ENCODE peak calls at places on chromosomes 12 and 14, in eight cellular contexts. R is tibial artery, P is sigmoid colon, L is PC-3, A is transverse colon, D is cardiac muscle cell, I is adrenal gland, K is uterus. N is an unnamed sample.

GRCh38 chr12:42779186-42779859 is 189.8 kb upstream of the PRICKLE1 start:
- DNase-seq in R (no peak), P (no peak), L (peak; percentile 14), A (no peak), D (no peak), I (no peak), K (peak; percentile 19), N (no peak)

GRCh38 chr14:88106377-88106776 is 101.4 kb downstream of the GPR65 start:
- DNase-seq in R (no peak), P (no peak), L (no peak), A (no peak), D (no peak), I (no peak), K (no peak), N (no peak)

GRCh38 chr12:124554429-124555029 is 12.9 kb downstream of the NCOR2 start:
- DNase-seq in R (no peak), P (peak; percentile 57), L (no peak), A (no peak), D (no peak), I (no peak), K (peak; percentile 28), N (no peak)

GRCh38 chr14:61570961-61571299 is 124.4 kb upstream of the HIF1A start:
- DNase-seq in R (no peak), P (no peak), L (no peak), A (no peak), D (no peak), I (no peak), K (no peak), N (no peak)

GRCh38 chr14:58239259-58240210 is 5.1 kb upstream of the PSMA3 start:
- DNase-seq in R (peak; percentile 78), P (peak; percentile 88), L (peak; percentile 98), A (peak; percentile 79), D (peak; percentile 71), I (peak; percentile 92), K (peak; percentile 74), N (peak; percentile 79)

GRCh38 chr14:65804752-65805473 is 392.4 kb downstream of the FUT8 start:
- DNase-seq in R (peak; percentile 23), P (no peak), L (no peak), A (no peak), D (no peak), I (no peak), K (no peak), N (no peak)

GRCh38 chr14:92425101-92425500 is 88.5 kb upstream of the RIN3 start:
- DNase-seq in R (no peak), P (no peak), L (peak; percentile 49), A (no peak), D (no peak), I (no peak), K (no peak), N (no peak)

GRCh38 chr14:76993743-76994142 is 34.8 kb downstream of the IRF2BPL start:
- DNase-seq in R (no peak), P (no peak), L (no peak), A (no peak), D (peak; percentile 46), I (no peak), K (no peak), N (no peak)

GRCh38 chr14:23681337-23681736 is 45.2 kb downstream of the DHRS2 start:
- DNase-seq in R (no peak), P (no peak), L (no peak), A (no peak), D (no peak), I (no peak), K (no peak), N (no peak)

GRCh38 chr14:59543873-59544272 is 32.7 kb downstream of the CCDC175 start:
- DNase-seq in R (no peak), P (no peak), L (no peak), A (no peak), D (no peak), I (no peak), K (no peak), N (no peak)

GRCh38 chr14:56202256-56202655 is 84.0 kb downstream of the PELI2 start:
- DNase-seq in R (no peak), P (no peak), L (no peak), A (no peak), D (no peak), I (no peak), K (no peak), N (no peak)

GRCh38 chr12:27937768-27938167 is 34.8 kb downstream of the PTHLH start:
- DNase-seq in R (no peak), P (no peak), L (no peak), A (no peak), D (no peak), I (no peak), K (no peak), N (no peak)

GRCh38 chr12:104627975-104628322 is 171.2 kb downstream of the CHST11 start:
- DNase-seq in R (no peak), P (no peak), L (no peak), A (no peak), D (no peak), I (no peak), K (no peak), N (no peak)

GRCh38 chr14:75711796-75712211 is 50.8 kb downstream of the TTLL5 start:
- DNase-seq in R (peak; percentile 86), P (peak; percentile 80), L (peak; percentile 96), A (peak; percentile 13), D (peak; percentile 62), I (peak; percentile 89), K (peak; percentile 42), N (peak; percentile 60)

GRCh38 chr12:12561305-12562015 is 1.2 kb downstream of the DUSP16 start:
- DNase-seq in R (peak; percentile 87), P (peak; percentile 89), L (peak; percentile 36), A (peak; percentile 64), D (peak; percentile 70), I (peak; percentile 86), K (peak; percentile 65), N (peak; percentile 77)

GRCh38 chr12:52805000-52805399 is 8.9 kb downstream of the KRT4 start:
- DNase-seq in R (no peak), P (no peak), L (no peak), A (no peak), D (no peak), I (no peak), K (no peak), N (no peak)

GRCh38 chr12:93964936-93965335 is 183.4 kb upstream of the PLXNC1 start:
- DNase-seq in R (no peak), P (no peak), L (no peak), A (no peak), D (no peak), I (no peak), K (no peak), N (no peak)

GRCh38 chr14:30974628-30975027 is 50.8 kb upstream of the AP4S1 start:
- DNase-seq in R (no peak), P (no peak), L (peak; percentile 47), A (no peak), D (no peak), I (no peak), K (no peak), N (no peak)
- H3K4me1 ChIP-seq in R (peaks cover 59% of the 10 kb centered on the region), P (no peaks in the 10 kb centered on the region), L (peaks cover 49% of the 10 kb centered on the region), A (no peaks in the 10 kb centered on the region), D (no peaks in the 10 kb centered on the region), I (peaks cover 24% of the 10 kb centered on the region), K (no peaks in the 10 kb centered on the region), N (no peaks in the 10 kb centered on the region)

DNA sequence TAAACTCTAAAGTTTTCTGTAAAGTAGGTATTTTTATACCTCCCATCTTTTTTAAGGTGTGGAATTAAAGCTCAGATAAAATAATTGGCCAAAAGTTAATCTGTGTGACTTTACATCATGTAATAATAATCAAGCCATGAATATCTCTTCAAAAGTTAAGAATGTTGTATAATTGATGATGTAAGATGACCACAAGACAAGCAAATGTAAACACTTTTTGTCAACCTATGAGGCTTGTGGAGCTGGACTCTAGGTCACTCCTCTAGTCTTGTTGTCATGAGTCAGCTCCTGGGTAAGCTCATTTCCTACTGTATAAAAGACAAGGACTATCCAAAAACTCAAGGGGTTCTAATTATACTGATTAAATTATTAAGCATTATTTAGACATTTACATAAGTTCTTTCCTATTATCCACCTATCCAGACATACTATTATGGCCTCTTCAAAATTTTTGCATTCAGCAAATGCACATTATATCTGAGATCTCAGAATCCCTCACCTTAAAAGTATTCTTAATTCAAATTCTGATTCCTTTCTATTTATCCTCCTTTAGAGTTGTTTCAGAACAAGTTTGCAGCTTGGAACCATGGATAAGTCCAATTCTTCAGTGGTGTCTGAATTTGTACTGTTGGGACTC is at the start of gene OR4K5:
- DNase-seq in R (no peak), P (no peak), L (no peak), A (no peak), D (no peak), I (no peak), K (no peak), N (no peak)
- H3K9me3 ChIP-seq in R (no peaks in the 10 kb centered on the region), P (no peaks in the 10 kb centered on the region), L (peaks cover 4% of the 10 kb centered on the region), A (peaks cover 14% of the 10 kb centered on the region), D (peaks cover 2% of the 10 kb centered on the region), I (no peaks in the 10 kb centered on the region), K (no peaks in the 10 kb centered on the region), N (no peaks in the 10 kb centered on the region)

DNA sequence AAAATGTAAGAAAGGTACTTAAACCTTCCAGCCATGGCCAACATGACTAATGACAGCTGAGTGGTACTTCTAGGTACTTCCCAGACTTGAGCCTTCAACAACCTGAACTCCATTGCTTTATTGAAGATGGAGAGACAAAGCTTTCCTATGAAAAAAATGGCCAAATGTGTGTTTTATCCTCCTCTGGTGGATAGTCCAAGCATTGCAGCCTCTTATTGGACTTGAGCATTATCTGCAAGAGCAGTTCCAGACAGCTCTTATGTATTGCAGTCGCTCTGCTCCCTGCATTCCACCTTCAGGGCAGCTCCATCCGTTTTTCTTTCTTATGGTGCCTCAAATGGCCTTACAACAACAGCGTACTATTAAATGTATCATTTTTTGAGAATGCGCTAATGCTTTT is 588.2 kb downstream of the NRXN3 start:
- DNase-seq in R (no peak), P (no peak), L (peak; percentile 45), A (no peak), D (peak; percentile 78), I (no peak), K (no peak), N (no peak)
- TF ChIP-seq CTCF in R (peak; percentile 14), P (no peak), L (peak; percentile 59), A (peak; percentile 55), D (peak; percentile 23), I (peak; percentile 35), K (no peak), N (peak; percentile 49)

GRCh38 chr14:98736701-98737338 is 535.2 kb downstream of the BCL11B start:
- DNase-seq in R (no peak), P (no peak), L (no peak), A (no peak), D (no peak), I (no peak), K (no peak), N (no peak)
- H3K4me1 ChIP-seq in R (no peaks in the 10 kb centered on the region), P (no peaks in the 10 kb centered on the region), L (no peaks in the 10 kb centered on the region), A (no peaks in the 10 kb centered on the region), D (no peaks in the 10 kb centered on the region), I (no peaks in the 10 kb centered on the region), K (no peaks in the 10 kb centered on the region), N (no peaks in the 10 kb centered on the region)

DNA sequence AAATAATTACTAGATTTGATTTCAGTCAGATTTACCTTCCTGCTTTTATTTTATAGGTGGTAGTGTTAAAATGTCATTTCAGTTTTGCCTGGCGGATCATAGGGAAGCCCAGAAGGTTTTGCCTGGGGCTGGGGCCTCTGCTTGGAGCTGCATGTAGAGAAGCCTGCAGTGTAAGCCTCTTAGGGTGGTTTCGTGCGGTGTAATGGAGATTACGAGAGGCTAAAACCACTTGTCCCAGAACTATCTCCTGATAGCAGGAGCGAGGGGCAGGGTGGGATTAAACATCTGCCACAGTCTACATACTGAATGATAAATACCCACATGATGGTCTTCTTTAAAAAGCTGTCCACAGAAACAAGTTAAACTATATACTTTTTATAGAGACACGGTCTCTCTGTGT is 35.0 kb upstream of the DICER1 start:
- DNase-seq in R (no peak), P (no peak), L (no peak), A (no peak), D (peak; percentile 13), I (no peak), K (no peak), N (no peak)
- H3K9me3 ChIP-seq in R (no peaks in the 10 kb centered on the region), P (no peaks in the 10 kb centered on the region), L (no peaks in the 10 kb centered on the region), A (no peaks in the 10 kb centered on the region), D (no peaks in the 10 kb centered on the region), I (no peaks in the 10 kb centered on the region), K (no peaks in the 10 kb centered on the region), N (no peaks in the 10 kb centered on the region)

N was measured in Caco-2.